ENCODE peak calls at places on chromosomes 11 and 22, in ten cellular contexts. V is anterior cingulate cortex; K is globus pallidus; X is fibroblast of the aortic adventitia; P is right lobe of liver; B is activated CD8-positive, alpha-beta memory T cell treated with anti-CD3 and anti-CD28 coated beads, Interleukin-2, amount 50 U/mL, for 48 hours; N is thyroid gland; A is left ventricle myocardium superior; L is ACHN; Y is nucleus accumbens. H is an unnamed sample.
A peak's percentile ranks its signal among the peaks of the same experiment; 100 is the strongest.

GRCh38 chr22:37196539-37197450 is 8.7 kb upstream of the C1QTNF6 start:
- DNase-seq in V (peak; percentile 59), K (peak; percentile 32), X (peak; percentile 93), P (peak; percentile 92), B (no peak), N (peak; percentile 84), A (peak; percentile 93), L (peak; percentile 81), Y (no peak), H (no peak)

GRCh38 chr22:49803667-49804375 is 23.9 kb downstream of the BRD1 start:
- DNase-seq in V (no peak), K (no peak), X (no peak), P (no peak), B (no peak), N (no peak), A (no peak), L (no peak), Y (no peak), H (no peak)

GRCh38 chr11:58626915-58627483 is 4.5 kb downstream of the CNTF start:
- DNase-seq in V (no peak), K (no peak), X (peak; percentile 39), P (no peak), B (no peak), N (no peak), A (no peak), L (no peak), Y (no peak), H (no peak)

GRCh38 chr11:87473174-87473573 is 435.4 kb downstream of the TMEM135 start:
- DNase-seq in V (no peak), K (no peak), X (peak; percentile 64), P (no peak), B (no peak), N (no peak), A (peak; percentile 27), L (peak; percentile 70), Y (no peak), H (peak; percentile 76)

GRCh38 chr22:30386960-30387848 is at the start of gene RNF215:
- DNase-seq in V (peak; percentile 62), K (peak; percentile 81), X (peak; percentile 67), P (peak; percentile 87), B (peak; percentile 94), N (peak; percentile 77), A (peak; percentile 91), L (peak; percentile 79), Y (peak; percentile 58), H (peak; percentile 77)

GRCh38 chr22:25536578-25536977 is 27.9 kb upstream of the GRK3 start:
- DNase-seq in V (no peak), K (peak; percentile 45), X (no peak), P (no peak), B (no peak), N (no peak), A (no peak), L (no peak), Y (no peak), H (no peak)

GRCh38 chr11:91433284-91434010 is 791.2 kb upstream of the FAT3 start:
- DNase-seq in V (no peak), K (no peak), X (no peak), P (no peak), B (no peak), N (no peak), A (no peak), L (no peak), Y (no peak), H (no peak)

GRCh38 chr11:64356498-64357411 is 2.2 kb upstream of the RPS6KA4 start:
- DNase-seq in V (no peak), K (no peak), X (peak; percentile 41), P (no peak), B (peak; percentile 72), N (no peak), A (no peak), L (peak; percentile 71), Y (no peak), H (peak; percentile 72)

GRCh38 chr22:23523746-23524145 is 56.3 kb downstream of the IGLL1 start:
- DNase-seq in V (no peak), K (no peak), X (no peak), P (no peak), B (no peak), N (peak; percentile 1), A (no peak), L (no peak), Y (no peak), H (no peak)

GRCh38 chr11:118338637-118339061 is 3.9 kb downstream of the CD3D start:
- DNase-seq in V (no peak), K (no peak), X (no peak), P (no peak), B (peak; percentile 89), N (no peak), A (no peak), L (no peak), Y (no peak), H (no peak)

GRCh38 chr11:2771758-2772466 is 72.1 kb upstream of the KCNQ1OT1 start:
- DNase-seq in V (no peak), K (no peak), X (no peak), P (peak; percentile 38), B (peak; percentile 44), N (peak; percentile 3), A (no peak), L (no peak), Y (no peak), H (no peak)

GRCh38 chr11:1335264-1335810 is 25.9 kb upstream of the TOLLIP start:
- DNase-seq in V (no peak), K (no peak), X (no peak), P (no peak), B (no peak), N (no peak), A (no peak), L (no peak), Y (no peak), H (no peak)

GRCh38 chr11:92376146-92376599 is 151.6 kb downstream of the FAT3 start:
- DNase-seq in V (no peak), K (no peak), X (no peak), P (no peak), B (no peak), N (no peak), A (no peak), L (no peak), Y (no peak), H (no peak)

GRCh38 chr22:38032681-38033521 is 24.3 kb upstream of the PICK1 start:
- DNase-seq in V (no peak), K (no peak), X (peak; percentile 66), P (no peak), B (no peak), N (no peak), A (no peak), L (peak; percentile 34), Y (no peak), H (no peak)

GRCh38 chr11:93967258-93967657 is 53.9 kb upstream of the HEPHL1 start:
- DNase-seq in V (no peak), K (no peak), X (no peak), P (no peak), B (no peak), N (no peak), A (no peak), L (no peak), Y (no peak), H (no peak)

GRCh38 chr11:134358853-134359490 is 27.2 kb downstream of the GLB1L2 start:
- DNase-seq in V (no peak), K (no peak), X (no peak), P (no peak), B (no peak), N (no peak), A (no peak), L (no peak), Y (no peak), H (no peak)

GRCh38 chr11:61384271-61385242 is 7.8 kb upstream of the TMEM216 start:
- DNase-seq in V (no peak), K (no peak), X (peak; percentile 70), P (no peak), B (no peak), N (no peak), A (no peak), L (no peak), Y (no peak), H (no peak)

GRCh38 chr22:17285661-17286060 is 66.4 kb upstream of the ADA2 start:
- DNase-seq in V (no peak), K (no peak), X (no peak), P (no peak), B (no peak), N (no peak), A (no peak), L (no peak), Y (no peak), H (no peak)

GRCh38 chr22:50606126-50606525 is 5.5 kb downstream of the MAPK8IP2 start:
- DNase-seq in V (no peak), K (no peak), X (no peak), P (no peak), B (peak; percentile 53), N (no peak), A (peak; percentile 11), L (no peak), Y (no peak), H (no peak)

H was measured in RKO.